ENCODE peak calls at places on chromosomes 12 and 14, in four cellular contexts. R, C, O and Z are unnamed samples.

GRCh38 chr14:49942090-49942489 is 49.2 kb downstream of the ARF6 start:
- DNase-seq in R (no peak), C (no peak), O (no peak), Z (no peak)

GRCh38 chr14:59354666-59355065 is 110.5 kb downstream of the GPR135 start:
- DNase-seq in R (no peak), C (no peak), O (peak), Z (no peak)

GRCh38 chr12:126051611-126052107 is 986.4 kb downstream of the AACS start:
- DNase-seq in R (no peak), C (no peak), O (no peak), Z (no peak)

GRCh38 chr14:70585221-70585620 is 15.2 kb downstream of the MED6 start:
- DNase-seq in R (no peak), C (no peak), O (peak), Z (no peak)

GRCh38 chr12:115636546-115636945 is 640.9 kb downstream of the MED13L start:
- DNase-seq in R (no peak), C (no peak), O (no peak), Z (no peak)

GRCh38 chr14:99382071-99382640 is 98.5 kb downstream of the SETD3 start:
- DNase-seq in R (no peak), C (no peak), O (no peak), Z (no peak)

GRCh38 chr14:93727039-93727740 is 61.1 kb downstream of the PRIMA1 start:
- DNase-seq in R (no peak), C (no peak), O (no peak), Z (no peak)

GRCh38 chr12:95715177-95715576 is 75.4 kb downstream of the NTN4 start:
- DNase-seq in R (no peak), C (no peak), O (no peak), Z (no peak)

GRCh38 chr14:32244404-32244803 is 41.3 kb upstream of the RNU6-8 start:
- DNase-seq in R (no peak), C (no peak), O (no peak), Z (no peak)

GRCh38 chr12:70543444-70543843 is 93.8 kb downstream of the PTPRB start:
- DNase-seq in R (no peak), C (no peak), O (peak), Z (no peak)

GRCh38 chr14:64723691-64724577 is 19.7 kb downstream of the PLEKHG3 start:
- DNase-seq in R (peak), C (peak), O (no peak), Z (peak)

GRCh38 chr14:53814371-53814770 is 142.3 kb downstream of the BMP4 start:
- DNase-seq in R (no peak), C (no peak), O (no peak), Z (no peak)

GRCh38 chr14:103867523-103867953 is 20.2 kb upstream of the PPP1R13B start:
- DNase-seq in R (peak), C (no peak), O (no peak), Z (no peak)

GRCh38 chr12:83759906-83760305 is 1073.2 kb downstream of the TMTC2 start:
- DNase-seq in R (no peak), C (no peak), O (no peak), Z (no peak)

GRCh38 chr14:52023518-52023917 is 34.2 kb downstream of the RTRAF start:
- DNase-seq in R (no peak), C (no peak), O (peak), Z (no peak)

GRCh38 chr12:59322473-59322872 is 273.4 kb upstream of the SLC16A7 start:
- DNase-seq in R (peak), C (no peak), O (no peak), Z (no peak)